ENCODE peak calls at places on chromosomes 13 and 19, in six cellular contexts. I is endodermal cell, S is heart right ventricle, D is IMR-90, Q is fibroblast of lung, N is brain microvascular endothelial cell. B is an unnamed sample.

GRCh38 chr19:54916822-54917221 is 10.9 kb downstream of the NCR1 start:
- DNase-seq in N (no peak), I (no peak), D (no peak), Q (no peak), S (no peak), B (no peak)

GRCh38 chr19:46697142-46697960 is 19.6 kb downstream of the PRKD2 start:
- DNase-seq in Q (peak; percentile 71), I (peak; percentile 99), N (peak; percentile 73), S (peak; percentile 87), D (peak; percentile 49), B (peak; percentile 100)

GRCh38 chr19:15332311-15332996 is at the start of gene BRD4:
- DNase-seq in S (peak; percentile 80), Q (peak; percentile 41), I (peak; percentile 90), N (no peak), D (peak; percentile 42), B (peak; percentile 98)

GRCh38 chr13:48866204-48866603 is 109.5 kb upstream of the FNDC3A start:
- DNase-seq in S (no peak), Q (no peak), D (no peak), N (no peak), I (no peak), B (no peak)

GRCh38 chr19:8550070-8550469 is 27.2 kb downstream of the MYO1F start:
- DNase-seq in I (no peak), D (no peak), N (no peak), Q (no peak), S (no peak), B (no peak)

GRCh38 chr19:17101686-17102628 is 26.4 kb downstream of the MYO9B start:
- DNase-seq in I (no peak), Q (no peak), N (no peak), D (no peak), S (no peak), B (no peak)

GRCh38 chr13:67023088-67023893 is 206.8 kb downstream of the PCDH9 start:
- DNase-seq in N (peak; percentile 89), D (peak; percentile 82), S (no peak), Q (peak; percentile 88), I (no peak), B (no peak)

GRCh38 chr13:105121221-105121620 is 1414.2 kb downstream of the EFNB2 start:
- DNase-seq in D (no peak), Q (no peak), S (no peak), I (no peak), N (no peak), B (no peak)

GRCh38 chr13:51728972-51729371 is 75.0 kb downstream of the DHRS12 start:
- DNase-seq in D (peak; percentile 92), S (no peak), I (no peak), N (peak; percentile 75), Q (peak; percentile 82), B (no peak)

GRCh38 chr19:54434862-54435174 is 14.2 kb upstream of the LENG8 start:
- DNase-seq in N (no peak), S (no peak), Q (no peak), D (no peak), I (peak; percentile 39), B (peak; percentile 62)

GRCh38 chr13:59318320-59318930 is 845.3 kb downstream of the DIAPH3 start:
- DNase-seq in Q (peak; percentile 64), D (peak; percentile 46), I (peak; percentile 95), N (peak; percentile 68), S (peak; percentile 67), B (peak; percentile 54)

GRCh38 chr13:24251525-24251924 is 57.9 kb upstream of the C1QTNF9 start:
- DNase-seq in I (no peak), N (no peak), Q (no peak), S (no peak), D (no peak), B (no peak)

GRCh38 chr19:39679791-39680168 is 24.1 kb downstream of the LGALS16 start:
- DNase-seq in D (no peak), Q (no peak), S (no peak), N (no peak), I (no peak), B (no peak)
- H3K4me3 ChIP-seq in D (no peak overlapping the region), Q (no peak overlapping the region), S (peak overlapping the region; percentile 31), N (no peak overlapping the region), I (no peak overlapping the region), B (no peak overlapping the region)

GRCh38 chr19:18417250-18418033 is 1.8 kb upstream of the SSBP4 start:
- DNase-seq in N (peak; percentile 56), D (peak; percentile 73), S (peak; percentile 90), Q (peak; percentile 83), I (peak; percentile 89), B (peak; percentile 97)

GRCh38 chr19:18416778-18417249 is 2.4 kb upstream of the SSBP4 start:
- DNase-seq in S (peak; percentile 92), Q (peak; percentile 85), D (peak; percentile 78), N (peak; percentile 93), I (peak; percentile 94), B (peak; percentile 96)

GRCh38 chr19:18415177-18415867 is 3.9 kb upstream of the SSBP4 start:
- DNase-seq in Q (peak; percentile 65), S (peak; percentile 77), I (no peak), N (peak; percentile 76), D (peak; percentile 66), B (peak; percentile 54)

GRCh38 chr19:18412610-18413239 is 6.5 kb upstream of the SSBP4 start:
- DNase-seq in I (no peak), D (no peak), S (no peak), N (no peak), Q (no peak), B (peak; percentile 46)

GRCh38 chr19:18414504-18415176 is 4.6 kb upstream of the SSBP4 start:
- DNase-seq in Q (no peak), S (no peak), N (peak; percentile 62), I (no peak), D (no peak), B (peak; percentile 58)
- H3K27me3 ChIP-seq in Q (no peaks in the 10 kb centered on the region), S (no peaks in the 10 kb centered on the region), N (no peaks in the 10 kb centered on the region), I (peaks cover 10% of the 10 kb centered on the region), D (no peaks in the 10 kb centered on the region), B (peaks cover 13% of the 10 kb centered on the region)

GRCh38 chr19:36819130-36819630 is 19.0 kb downstream of the ZNF790 start:
- DNase-seq in Q (peak; percentile 9), S (no peak), N (no peak), D (no peak), I (no peak), B (no peak)

DNA sequence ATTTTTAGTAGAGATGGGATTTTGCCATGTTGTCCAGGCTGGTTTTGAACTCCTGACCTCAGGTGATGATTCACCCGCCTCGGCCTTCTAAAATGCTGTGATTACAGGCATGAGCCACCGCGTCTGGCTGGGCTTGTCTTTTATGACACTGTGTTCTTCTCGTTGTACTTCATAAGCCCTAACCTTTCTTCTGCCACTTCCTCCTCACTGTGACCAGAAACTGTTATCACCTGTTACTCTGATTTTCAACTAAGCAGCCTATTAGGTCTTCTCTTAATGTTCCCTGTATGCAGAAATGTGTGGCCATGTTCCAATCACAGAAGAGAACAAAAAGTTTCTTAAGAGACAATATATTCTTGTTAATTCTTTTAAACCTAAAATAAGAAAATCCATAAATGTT is 16.4 kb downstream of the ZNF790 start:
- DNase-seq in S (no peak), Q (no peak), N (no peak), D (no peak), I (no peak), B (no peak)
- H3K36me3 ChIP-seq in S (peaks cover 24% of the 10 kb centered on the region), Q (no peaks in the 10 kb centered on the region), N (peaks cover 57% of the 10 kb centered on the region), D (peaks cover 46% of the 10 kb centered on the region), I (peaks cover 85% of the 10 kb centered on the region), B (peaks cover 11% of the 10 kb centered on the region)

GRCh38 chr19:5157186-5157585 is 183.4 kb downstream of the PTPRS start:
- DNase-seq in D (no peak), I (no peak), Q (no peak), N (no peak), S (no peak), B (peak; percentile 20)
- H3K4me3 ChIP-seq in D (no peak overlapping the region), I (peak overlapping the region; percentile 69), Q (no peak overlapping the region), N (no peak overlapping the region), S (no peak overlapping the region), B (no peak overlapping the region)

DNA sequence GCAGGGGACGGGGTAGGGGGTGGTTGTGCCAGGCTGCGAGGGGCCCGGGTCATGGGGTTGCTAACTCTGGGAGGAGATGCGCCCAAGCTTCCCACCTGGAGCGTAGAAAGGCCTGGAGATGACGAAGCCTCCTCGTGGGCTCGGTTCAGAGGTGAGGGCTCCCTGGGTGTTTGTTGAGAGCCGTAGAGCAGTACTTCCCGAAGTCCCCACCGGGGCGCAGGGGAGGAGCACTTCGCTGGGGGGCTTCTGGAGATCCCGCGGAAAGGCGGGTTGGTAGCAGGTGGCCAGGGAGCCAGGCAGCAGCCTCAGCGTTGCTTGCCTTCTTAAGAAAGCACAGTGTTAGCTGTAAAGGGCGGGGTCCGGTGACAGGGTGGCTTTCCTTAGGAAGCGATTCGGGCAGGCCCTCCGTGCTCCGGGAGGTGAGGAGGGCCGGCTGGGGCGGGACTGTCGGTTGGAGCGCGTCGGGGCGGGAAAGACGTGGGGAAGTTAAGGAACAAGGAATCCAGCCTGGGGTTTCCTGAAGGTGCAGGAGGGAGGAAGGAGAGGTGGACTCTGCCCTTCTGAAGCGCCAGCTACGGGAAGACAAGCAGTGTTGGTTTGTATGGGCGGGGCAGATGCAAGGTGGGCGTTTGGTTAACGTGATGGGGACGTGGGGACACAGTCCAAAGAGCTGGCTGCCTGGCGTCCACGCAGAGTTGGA is 3.3 kb downstream of the VSTM2B start:
- DNase-seq in D (no peak), I (peak; percentile 71), N (no peak), Q (no peak), S (no peak), B (peak; percentile 86)
- H3K27me3 ChIP-seq in D (peaks cover 70% of the 10 kb centered on the region), I (peaks cover 84% of the 10 kb centered on the region), N (peaks cover 66% of the 10 kb centered on the region), Q (peaks cover 46% of the 10 kb centered on the region), S (peaks cover 99% of the 10 kb centered on the region), B (peaks cover 76% of the 10 kb centered on the region)

DNA sequence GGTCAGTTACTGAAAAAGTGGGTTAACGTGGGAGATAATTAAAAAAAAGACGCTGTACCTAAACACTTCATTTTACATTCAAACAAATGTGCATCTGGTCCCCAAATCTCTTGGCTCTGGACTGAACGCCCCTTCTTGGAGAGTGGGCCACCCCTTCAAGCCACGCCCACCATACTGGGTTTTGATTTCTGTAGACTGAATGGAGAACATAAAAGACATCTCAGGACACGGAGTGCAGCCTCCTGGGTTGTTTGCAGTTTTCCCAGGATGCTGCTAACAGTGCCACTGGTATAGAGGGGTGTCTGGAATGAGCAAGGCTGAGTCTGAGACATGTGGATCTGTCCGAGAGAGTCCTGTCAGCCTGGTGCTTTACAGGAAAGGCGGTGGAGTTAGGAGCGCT is 10.6 kb downstream of the TFDP1 start:
- DNase-seq in S (no peak), N (no peak), D (no peak), I (peak; percentile 9), Q (no peak), B (peak; percentile 25)
- H3K36me3 ChIP-seq in S (no peaks in the 10 kb centered on the region), N (peaks cover 23% of the 10 kb centered on the region), D (peaks cover 41% of the 10 kb centered on the region), I (peaks cover 64% of the 10 kb centered on the region), Q (peaks cover 23% of the 10 kb centered on the region), B (peaks cover 7% of the 10 kb centered on the region)

B was measured in H7.